ENCODE peak calls at places on chromosome 14, in four cellular contexts. F is glutamatergic neuron, S is fibroblast of mammary gland, L is fibroblast of the aortic adventitia. Z is an unnamed sample.

GRCh38 chr14:89912667-89913211 is 41.8 kb downstream of the EFCAB11 start:
- DNase-seq in F (no peak), S (peak), L (peak), Z (peak)

GRCh38 chr14:77638738-77639137 is 22.3 kb upstream of the SPTLC2 start:
- DNase-seq in F (no peak), S (peak), L (peak), Z (no peak)

GRCh38 chr14:105418269-105419054 is 1.2 kb upstream of the MTA1 start:
- DNase-seq in F (no peak), S (no peak), L (no peak), Z (no peak)

GRCh38 chr14:106276326-106277267 is 750.2 kb downstream of the TMEM121 start:
- DNase-seq in F (no peak), S (no peak), L (no peak), Z (no peak)

GRCh38 chr14:41257476-41257875 is 349.2 kb upstream of the LRFN5 start:
- DNase-seq in F (no peak), S (no peak), L (no peak), Z (no peak)

GRCh38 chr14:93889739-93890138 is 37.4 kb upstream of the FAM181A start:
- DNase-seq in F (no peak), S (no peak), L (no peak), Z (no peak)

GRCh38 chr14:23399591-23399990 is 8.5 kb downstream of the MYH6 start:
- DNase-seq in F (no peak), S (no peak), L (no peak), Z (no peak)

GRCh38 chr14:22305563-22306127 is 283.4 kb downstream of the DAD1 start:
- DNase-seq in F (no peak), S (no peak), L (no peak), Z (no peak)

GRCh38 chr14:99573436-99574098 is 30.4 kb downstream of the CCDC85C start:
- DNase-seq in F (no peak), S (no peak), L (no peak), Z (no peak)

DNA sequence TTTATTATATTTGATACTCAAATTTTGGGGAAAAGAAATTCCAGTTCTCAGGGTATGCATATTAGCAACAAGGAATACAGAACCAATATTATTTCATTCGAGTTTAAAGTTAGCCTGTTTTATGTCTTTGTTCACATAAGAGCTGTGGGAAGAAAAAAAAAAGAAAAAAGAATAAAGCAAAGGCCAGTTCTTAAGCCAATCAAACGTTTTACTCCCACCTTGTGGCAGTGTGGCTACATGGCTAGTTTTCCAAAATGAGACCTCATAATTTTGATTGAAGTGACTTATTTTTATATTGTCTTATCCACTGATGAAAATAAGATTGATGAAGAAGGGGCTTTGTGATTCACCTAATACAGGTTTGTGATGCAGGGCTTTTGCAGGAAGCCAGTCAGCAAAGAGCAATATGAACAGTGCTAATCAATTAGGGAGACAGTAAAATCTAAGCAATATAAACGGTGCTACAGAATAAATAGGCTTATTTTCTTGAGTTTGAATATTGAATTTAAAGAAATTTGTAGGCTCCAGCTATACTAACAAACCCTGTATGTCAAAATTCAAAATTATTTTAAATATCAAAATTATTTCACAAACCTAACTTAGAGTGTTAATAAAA is 624.1 kb upstream of the FOXG1 start:
- DNase-seq in F (no peak), S (peak), L (peak), Z (peak)
- TF ChIP-seq CTCF in F (peak), S (peak), L (peak), Z (peak)

DNA sequence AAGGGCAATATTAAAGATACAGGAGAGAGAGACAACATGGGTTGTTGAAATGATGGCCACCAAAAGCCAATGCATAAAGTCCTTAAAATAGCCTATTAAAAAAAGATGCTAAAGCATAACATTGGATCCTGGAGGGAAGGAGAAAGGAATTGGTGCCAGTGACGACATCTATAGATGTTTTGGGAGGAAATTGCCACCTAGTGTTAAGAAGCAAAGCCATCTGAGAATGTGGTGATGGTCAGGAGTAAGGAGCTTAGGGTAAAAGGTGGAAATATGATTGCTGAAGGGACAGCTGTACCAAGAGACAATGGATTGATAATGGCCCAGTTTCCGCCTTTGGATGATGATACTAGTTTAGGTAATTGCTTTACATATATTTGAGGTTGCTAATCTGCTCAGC is 85.1 kb downstream of the TMEM30B start:
- DNase-seq in F (no peak), S (no peak), L (no peak), Z (no peak)
- TF ChIP-seq CTCF in F (no peak), S (peak), L (no peak), Z (no peak)

GRCh38 chr14:43901950-43902349 is 605.1 kb downstream of the FSCB start:
- DNase-seq in F (no peak), S (no peak), L (no peak), Z (no peak)

GRCh38 chr14:43896044-43896443 is 611.0 kb downstream of the FSCB start:
- DNase-seq in F (no peak), S (no peak), L (no peak), Z (no peak)

GRCh38 chr14:43900173-43900655 is 606.9 kb downstream of the FSCB start:
- DNase-seq in F (no peak), S (no peak), L (no peak), Z (no peak)

GRCh38 chr14:43894534-43894933 is 612.5 kb downstream of the FSCB start:
- DNase-seq in F (no peak), S (peak), L (no peak), Z (no peak)

GRCh38 chr14:43898709-43899108 is 608.4 kb downstream of the FSCB start:
- DNase-seq in F (no peak), S (no peak), L (no peak), Z (no peak)
- TF ChIP-seq CTCF in F (no peak), S (no peak), L (no peak), Z (no peak)

GRCh38 chr14:103031956-103032355 is 25.4 kb downstream of the CDC42BPB start:
- DNase-seq in F (peak), S (no peak), L (no peak), Z (peak)
- TF ChIP-seq CTCF in F (no peak), S (peak), L (no peak), Z (peak)

Z was measured in Calu3.